ENCODE peak calls at places on chromosomes 1 and 21, in seven cellular contexts. T, H, Y, X, G, P and I are unnamed samples.

GRCh38 chr21:28439852-28440251 is 552.8 kb downstream of the LTN1 start:
- DNase-seq in Y (no peak), H (no peak), X (no peak), T (no peak), P (no peak), G (peak), I (no peak)

GRCh38 chr1:41876533-41877445 is 41.9 kb downstream of the HIVEP3 start:
- DNase-seq in G (no peak), H (no peak), X (no peak), P (peak), Y (no peak), T (no peak), I (peak)

GRCh38 chr21:32940079-32941014 is 85.4 kb upstream of the OLIG2 start:
- DNase-seq in H (peak), Y (peak), X (no peak), T (peak), P (peak), G (peak), I (peak)

GRCh38 chr21:25577765-25578069 is 29.6 kb downstream of the MRPL39 start:
- DNase-seq in H (no peak), T (no peak), P (no peak), G (no peak), Y (no peak), X (no peak), I (no peak)

GRCh38 chr21:41832230-41833137 is 46.7 kb downstream of the PRDM15 start:
- DNase-seq in X (no peak), G (no peak), Y (peak), H (no peak), P (no peak), T (no peak), I (no peak)

GRCh38 chr1:49294539-49294938 is 517.8 kb upstream of the BEND5 start:
- DNase-seq in T (no peak), H (no peak), Y (no peak), P (no peak), X (no peak), G (no peak), I (no peak)

GRCh38 chr1:168476588-168477379 is 67.0 kb downstream of the XCL2 start:
- DNase-seq in P (peak), X (no peak), T (no peak), G (no peak), H (no peak), Y (peak), I (no peak)

GRCh38 chr1:17119744-17120482 is 662 bp upstream of the PADI2 start:
- DNase-seq in G (no peak), P (no peak), X (no peak), Y (no peak), T (no peak), H (no peak), I (no peak)

GRCh38 chr1:152111515-152111968 is 3.7 kb downstream of the TCHH start:
- DNase-seq in Y (peak), P (peak), X (no peak), H (no peak), T (peak), G (peak), I (peak)

GRCh38 chr1:235887676-235888075 is 21.0 kb upstream of the LYST start:
- DNase-seq in X (no peak), G (no peak), P (no peak), T (no peak), Y (no peak), H (no peak), I (no peak)

GRCh38 chr1:214101828-214102227 is 114.1 kb downstream of the PROX1 start:
- DNase-seq in P (no peak), G (no peak), X (no peak), T (no peak), Y (no peak), H (no peak), I (no peak)

GRCh38 chr1:184745929-184746583 is 8.6 kb downstream of the EDEM3 start:
- DNase-seq in Y (no peak), X (no peak), T (no peak), G (no peak), P (peak), H (no peak), I (no peak)

GRCh38 chr21:33109574-33110339 is 39.8 kb downstream of the OLIG1 start:
- DNase-seq in X (no peak), P (no peak), H (no peak), G (no peak), Y (peak), T (no peak), I (no peak)

GRCh38 chr1:218332416-218332815 is 12.7 kb upstream of the TGFB2 start:
- DNase-seq in P (no peak), Y (no peak), G (peak), T (no peak), X (no peak), H (no peak), I (no peak)

GRCh38 chr1:8384577-8384976 is 66.7 kb downstream of the SLC45A1 start:
- DNase-seq in H (no peak), X (no peak), P (no peak), Y (no peak), T (no peak), G (peak), I (no peak)

GRCh38 chr1:212386029-212386428 is 28.7 kb downstream of the PACC1 start:
- DNase-seq in T (no peak), H (no peak), X (no peak), Y (no peak), G (no peak), P (no peak), I (no peak)

GRCh38 chr1:152904688-152905440 is 3.5 kb upstream of the IVL start:
- DNase-seq in G (no peak), X (peak), Y (peak), P (no peak), H (no peak), T (no peak), I (no peak)

GRCh38 chr1:202007703-202008489 is 2.5 kb upstream of the ELF3 start:
- DNase-seq in G (no peak), Y (peak), H (peak), P (no peak), X (no peak), T (peak), I (no peak)

GRCh38 chr1:245118806-245119205 is 36.0 kb upstream of the KIF26B start:
- DNase-seq in X (no peak), P (no peak), T (no peak), H (no peak), G (no peak), Y (no peak), I (no peak)

GRCh38 chr1:111512132-111512874 is 8.9 kb upstream of the ADORA3 start:
- DNase-seq in H (no peak), T (no peak), X (no peak), P (no peak), Y (no peak), G (no peak), I (no peak)

GRCh38 chr1:10033359-10033845 is 644 bp downstream of the UBE4B start:
- DNase-seq in P (peak), H (peak), T (peak), X (peak), G (peak), Y (peak), I (peak)

GRCh38 chr1:165452336-165453130 is 7.6 kb upstream of the RXRG start:
- DNase-seq in H (no peak), Y (no peak), X (peak), G (peak), P (no peak), T (no peak), I (no peak)

GRCh38 chr1:209335090-209335692 is 248.3 kb upstream of the CAMK1G start:
- DNase-seq in P (peak), H (no peak), T (peak), G (no peak), X (no peak), Y (peak), I (peak)

GRCh38 chr1:9161963-9162362 is 33.1 kb upstream of the GPR157 start:
- DNase-seq in Y (peak), G (no peak), H (no peak), T (peak), P (no peak), X (no peak), I (no peak)

GRCh38 chr1:81597720-81598426 is 202.9 kb upstream of the ADGRL2 start:
- DNase-seq in G (no peak), T (no peak), X (no peak), P (no peak), Y (no peak), H (no peak), I (no peak)

GRCh38 chr1:226625832-226626576 is 77.4 kb downstream of the STUM start:
- DNase-seq in Y (no peak), G (no peak), X (no peak), P (no peak), T (no peak), H (peak), I (no peak)

GRCh38 chr1:246492611-246493245 is 14.4 kb downstream of the SMYD3 start:
- DNase-seq in T (peak), X (peak), H (peak), Y (peak), P (peak), G (peak), I (peak)

GRCh38 chr1:66733348-66734017 is 18.8 kb upstream of the DYNLT5 start:
- DNase-seq in G (peak), T (no peak), X (no peak), Y (peak), H (no peak), P (no peak), I (peak)

GRCh38 chr1:3633344-3634058 is 8.7 kb downstream of the TPRG1L start:
- DNase-seq in G (no peak), H (no peak), X (no peak), P (no peak), T (no peak), Y (no peak), I (no peak)

GRCh38 chr1:7616953-7617352 is 154.1 kb upstream of the VAMP3 start:
- DNase-seq in P (no peak), G (no peak), H (no peak), Y (no peak), X (no peak), T (no peak), I (no peak)

GRCh38 chr1:38662141-38662540 is 197.4 kb downstream of the RRAGC start:
- DNase-seq in X (no peak), G (no peak), T (no peak), H (no peak), P (no peak), Y (no peak), I (no peak)

GRCh38 chr1:228018961-228019721 is 12.3 kb downstream of the WNT3A start:
- DNase-seq in X (no peak), H (no peak), G (no peak), T (no peak), P (no peak), Y (no peak), I (no peak)

GRCh38 chr1:153649867-153650235 is 8.7 kb upstream of the SNAPIN start:
- DNase-seq in X (no peak), G (no peak), P (no peak), T (no peak), H (no peak), Y (no peak), I (no peak)

GRCh38 chr21:30962013-30962412 is 76.3 kb downstream of the KRTAP19-8 start:
- DNase-seq in G (no peak), Y (no peak), P (no peak), T (no peak), H (no peak), X (no peak), I (no peak)
- TF ChIP-seq CTCF in G (no peak), Y (no peak), P (no peak), T (no peak), H (no peak), X (no peak), I (no peak)

DNA sequence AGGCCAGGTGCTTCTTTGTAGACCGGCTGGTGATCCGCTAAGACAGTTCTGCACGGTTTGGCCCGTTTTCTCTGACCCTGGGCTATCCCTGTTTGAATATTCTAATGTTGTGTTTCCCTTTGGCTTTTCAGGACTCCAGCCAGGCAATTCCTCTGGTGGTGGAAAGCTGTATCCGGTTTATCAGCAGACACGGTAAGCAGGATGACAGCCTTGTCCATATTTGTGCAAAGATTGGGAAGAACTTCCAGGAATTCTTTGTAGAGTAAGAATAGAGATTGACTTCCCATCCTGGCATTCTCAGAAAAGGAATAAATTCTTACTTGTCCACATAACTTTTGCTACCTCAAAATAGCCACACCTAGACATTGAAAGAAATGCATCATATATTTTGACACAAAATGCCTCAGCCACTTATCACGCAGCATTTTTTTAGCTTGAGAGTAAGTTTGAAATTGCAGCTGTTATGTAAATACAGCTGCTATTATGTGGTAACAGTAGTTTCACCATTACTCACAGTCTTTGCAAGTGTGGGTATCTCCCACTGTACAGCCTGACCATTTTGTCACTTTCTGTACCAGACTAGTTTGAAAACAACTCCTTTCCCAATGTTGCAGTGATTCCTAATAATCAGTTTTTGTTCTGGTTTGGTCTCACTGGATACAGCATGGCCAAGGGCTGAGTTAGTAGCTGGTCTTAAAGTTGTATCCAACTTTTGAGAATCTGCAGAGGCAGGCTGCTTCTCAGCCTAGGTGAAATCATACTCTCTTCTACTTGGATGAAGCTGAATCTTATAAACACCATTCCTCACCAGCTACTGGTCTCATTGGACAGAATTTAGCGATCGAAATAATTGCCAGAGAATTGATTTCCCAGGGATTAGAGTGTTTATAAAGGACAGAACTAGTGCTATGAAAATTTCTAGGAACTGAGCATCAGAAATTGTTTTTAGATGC is 40.0 kb upstream of the IKBKE start:
- DNase-seq in G (peak), T (no peak), X (no peak), H (no peak), Y (peak), P (peak), I (peak)
- TF ChIP-seq CTCF in G (peak), T (no peak), X (peak), H (no peak), Y (peak), P (peak), I (peak)

GRCh38 chr1:109027841-109028240 is 14.1 kb downstream of the WDR47 start:
- DNase-seq in H (no peak), P (no peak), T (no peak), X (no peak), G (no peak), Y (no peak), I (peak)
- TF ChIP-seq CTCF in H (no peak), P (peak), T (peak), X (peak), G (no peak), Y (no peak), I (no peak)

GRCh38 chr1:233490488-233490887 is 123.4 kb upstream of the KCNK1 start:
- DNase-seq in H (no peak), T (no peak), G (no peak), X (peak), Y (no peak), P (no peak), I (no peak)
- TF ChIP-seq CTCF in H (no peak), T (no peak), G (no peak), X (no peak), Y (no peak), P (no peak), I (no peak)

DNA sequence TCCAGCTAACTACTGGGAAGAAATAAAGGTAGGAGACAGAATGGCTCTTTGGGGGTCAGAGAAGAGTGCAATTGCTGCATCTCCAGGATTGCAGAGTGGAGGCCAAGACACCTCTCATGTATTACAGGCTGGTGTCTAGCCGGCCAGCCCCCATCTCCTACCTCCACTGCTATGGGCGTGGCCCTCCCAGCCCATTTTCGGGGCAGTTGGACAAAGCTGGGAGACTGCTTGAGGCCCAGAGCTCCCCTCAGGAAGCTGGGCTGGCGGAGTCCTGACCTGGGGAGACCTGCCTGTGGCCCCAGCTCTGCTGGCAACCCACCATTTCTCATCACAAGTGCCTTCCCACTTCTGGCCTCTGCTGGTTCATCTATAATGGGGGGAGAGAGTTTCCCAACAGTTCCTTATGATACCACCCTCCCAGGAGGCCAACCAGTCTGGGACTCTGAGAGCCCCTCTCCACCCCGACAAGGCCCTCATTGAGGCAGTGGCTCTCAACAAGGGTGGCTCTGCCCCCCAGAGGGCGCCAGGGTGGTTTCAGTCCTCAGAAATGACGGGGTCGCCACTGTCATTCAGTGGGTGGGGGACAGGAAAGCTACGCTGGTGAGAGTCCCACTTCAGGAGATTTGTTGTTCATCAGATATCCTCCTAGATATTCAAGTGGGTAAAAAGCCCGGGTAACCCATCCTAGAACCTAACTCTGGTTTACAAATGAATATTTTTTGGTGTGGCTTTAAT is 11.5 kb downstream of the RAP1GAP start:
- DNase-seq in G (no peak), Y (no peak), T (no peak), X (no peak), P (no peak), H (no peak), I (no peak)
- TF ChIP-seq CTCF in G (no peak), Y (no peak), T (no peak), X (no peak), P (no peak), H (no peak), I (peak)